ENCODE peak calls at places on chromosome 10, in four cellular contexts. Q is SK-N-MC, W is stomach, P is K562. V is an unnamed sample.

GRCh38 chr10:76308946-76309529 is 877.6 kb downstream of the LRMDA start:
- DNase-seq in W (no peak), Q (no peak), P (no peak), V (no peak)

GRCh38 chr10:110648743-110649651 is 4.9 kb downstream of the RBM20 start:
- DNase-seq in P (no peak), Q (no peak), W (no peak), V (no peak)

GRCh38 chr10:8055420-8056349 is 1.2 kb downstream of the GATA3 start:
- DNase-seq in P (no peak), Q (no peak), W (no peak), V (no peak)

GRCh38 chr10:5446390-5446926 is 34.1 kb downstream of the NET1 start:
- DNase-seq in W (peak), Q (no peak), P (peak), V (peak)

GRCh38 chr10:97718659-97719142 is 5.2 kb downstream of the MARVELD1 start:
- DNase-seq in Q (no peak), W (peak), P (no peak), V (peak)

GRCh38 chr10:73246322-73246782 is 703 bp downstream of the DNAJC9 start:
- DNase-seq in W (no peak), P (no peak), Q (no peak), V (no peak)

GRCh38 chr10:69409968-69410367 is 6.8 kb downstream of the TACR2 start:
- DNase-seq in P (no peak), W (no peak), Q (no peak), V (no peak)

GRCh38 chr10:29862926-29863614 is 196.3 kb downstream of the JCAD start:
- DNase-seq in P (no peak), Q (no peak), W (no peak), V (no peak)

GRCh38 chr10:101272229-101272868 is 43.1 kb upstream of the LBX1 start:
- DNase-seq in P (peak), W (peak), Q (no peak), V (no peak)

GRCh38 chr10:120423350-120424197 is 33.5 kb upstream of the PLPP4 start:
- DNase-seq in W (peak), P (peak), Q (peak), V (no peak)

GRCh38 chr10:99370993-99371392 is 41.8 kb downstream of the CNNM1 start:
- DNase-seq in P (peak), Q (no peak), W (no peak), V (no peak)

DNA sequence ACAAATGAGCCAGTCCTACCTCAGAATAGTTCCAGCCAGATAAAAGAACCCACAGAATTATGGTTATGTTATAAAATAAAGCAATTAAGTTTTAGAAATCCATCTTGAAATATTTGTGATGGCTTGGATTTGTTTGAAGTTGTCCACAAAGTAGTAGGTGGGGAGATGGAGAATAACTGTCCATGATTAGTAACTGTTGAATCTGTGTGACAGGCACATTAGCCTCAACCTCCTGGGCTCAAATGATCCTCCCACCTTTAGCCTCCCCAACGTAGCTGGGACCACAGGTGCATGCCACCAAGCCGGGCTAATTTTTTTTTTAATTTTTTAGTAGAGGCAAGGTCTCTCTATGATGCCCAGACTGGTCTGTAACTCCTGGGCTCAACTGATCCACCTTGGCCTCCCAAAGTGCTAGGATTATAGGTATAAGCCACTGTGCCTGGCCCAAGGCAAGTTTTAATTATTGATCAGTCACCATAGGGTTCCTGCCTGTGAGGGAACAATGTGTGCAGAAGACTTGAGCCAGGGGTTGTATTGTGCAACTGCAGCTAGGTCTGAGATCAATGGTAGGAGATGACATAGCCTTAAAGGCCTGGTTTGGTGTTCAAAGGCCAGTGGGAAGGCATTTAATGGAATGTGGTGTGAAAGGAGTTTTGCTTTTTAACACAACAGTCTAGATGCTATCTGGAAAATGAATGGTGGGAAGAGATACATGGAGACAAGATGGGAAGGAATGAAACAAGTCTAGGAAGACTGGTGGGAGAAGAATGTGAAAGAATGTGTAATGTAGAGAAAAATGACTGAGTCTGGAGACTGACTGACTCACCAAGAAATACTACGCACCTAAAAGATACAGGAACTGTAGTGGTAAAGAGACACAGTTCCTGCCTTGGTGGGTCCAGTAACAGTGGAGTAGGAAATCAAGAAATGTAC is 9.8 kb downstream of the HNRNPF start:
- DNase-seq in Q (no peak), W (no peak), P (peak), V (no peak)
- TF ChIP-seq POLR2AphosphoS5 in Q (no peak), W (no peak), P (no peak), V (no peak)

GRCh38 chr10:124641282-124642075 is 102.7 kb downstream of the FAM53B start:
- DNase-seq in Q (no peak), P (peak), W (no peak), V (no peak)
- TF ChIP-seq POLR2AphosphoS5 in Q (no peak), P (no peak), W (no peak), V (no peak)

DNA sequence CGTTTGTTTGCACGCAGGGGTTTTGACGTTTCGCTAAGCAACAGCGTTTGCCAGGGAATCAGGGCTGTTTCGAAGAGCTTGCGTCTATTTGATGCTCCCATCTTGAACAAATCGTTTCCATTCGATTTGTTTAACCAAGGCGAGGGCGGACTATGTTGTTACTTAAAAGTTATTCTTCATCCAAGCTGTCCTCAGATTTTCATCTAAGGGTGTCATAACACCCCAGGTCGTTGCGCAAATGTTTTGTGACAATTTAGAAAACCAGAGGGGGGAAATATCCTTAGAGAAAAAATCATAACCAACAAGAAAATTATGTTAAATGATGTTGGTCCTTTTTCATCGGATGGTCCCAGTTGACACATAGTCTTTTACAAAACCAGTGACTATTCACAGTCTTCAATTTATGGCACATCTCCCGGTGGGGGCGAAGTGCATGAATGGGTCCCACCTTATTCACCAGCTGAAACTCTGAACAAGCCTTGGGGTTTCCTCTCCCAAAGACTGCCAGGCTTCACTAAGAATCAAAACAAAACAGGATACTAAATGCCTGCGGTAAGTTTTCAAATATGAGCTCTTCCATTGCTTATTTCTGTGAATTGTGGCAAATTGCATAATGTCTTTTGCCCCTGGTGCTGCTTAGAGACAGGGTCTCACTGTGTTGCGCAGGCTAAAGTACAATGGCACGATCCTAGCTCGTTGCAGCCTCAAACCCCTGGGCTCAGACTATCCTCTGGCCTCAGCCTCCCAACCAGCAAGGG is 109.9 kb downstream of the REEP3 start:
- DNase-seq in Q (no peak), W (no peak), P (no peak), V (no peak)
- TF ChIP-seq POLR2AphosphoS5 in Q (no peak), W (no peak), P (no peak), V (peak)

DNA sequence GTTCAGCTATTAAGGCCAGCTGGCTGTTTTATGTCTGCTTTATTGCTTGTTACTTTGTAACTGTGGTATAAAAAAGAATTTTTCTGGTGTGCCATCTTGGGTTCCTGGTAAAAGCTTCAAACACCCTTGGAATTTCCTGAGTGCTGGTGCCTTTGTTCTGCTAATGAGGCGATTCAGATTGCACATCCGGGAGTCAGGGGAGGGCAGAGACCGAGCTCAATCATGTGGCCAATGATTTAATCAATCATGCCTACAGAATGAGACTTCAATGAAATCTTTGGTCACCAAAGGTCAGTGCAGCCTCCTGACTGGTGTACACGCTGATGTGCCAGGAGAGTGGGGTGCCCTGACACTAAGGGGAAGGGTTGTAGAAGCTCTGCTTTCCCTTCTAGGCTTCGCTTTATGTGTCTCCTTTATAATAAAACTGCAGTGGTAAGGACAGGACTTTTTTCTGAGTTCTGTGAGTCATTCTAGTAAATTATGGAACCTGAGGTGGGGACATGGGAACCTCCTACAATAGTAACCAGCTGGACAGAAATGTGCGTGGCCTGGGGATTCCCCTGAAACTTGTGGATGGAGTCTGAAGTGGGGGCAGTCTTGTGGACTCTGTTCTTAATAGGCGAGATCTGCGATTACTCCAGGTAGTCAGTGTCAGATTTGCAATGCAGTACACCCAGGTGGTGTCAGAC is 69.4 kb upstream of the OGDHL start:
- DNase-seq in Q (peak), P (no peak), W (no peak), V (no peak)
- TF ChIP-seq POLR2AphosphoS5 in Q (no peak), P (no peak), W (no peak), V (no peak)

GRCh38 chr10:48336978-48337599 is 30.6 kb downstream of the MAPK8 start:
- DNase-seq in Q (no peak), P (no peak), W (no peak), V (no peak)
- TF ChIP-seq POLR2AphosphoS5 in Q (no peak), P (no peak), W (no peak), V (no peak)

V was measured in suprapubic skin.